ENCODE peak calls at places on chromosomes 12 and 14, in seven cellular contexts. One of them, this sample, is unnamed.

GRCh38 chr14:51442513-51443175 is 202.6 kb downstream of the TMX1 start:
- DNase-seq in keratinocyte: peak; percentile 73
- DNase-seq in AG09309: peak; percentile 89
- DNase-seq in astrocyte of the spinal cord: peak; percentile 97
- DNase-seq in endodermal cell: no peak
- DNase-seq in brain microvascular endothelial cell: peak; percentile 98
- DNase-seq in CD8-positive, alpha-beta T cell: no peak
- DNase-seq in this sample: peak; percentile 91

GRCh38 chr12:49646871-49647270 is 23.5 kb downstream of the PRPF40B start:
- DNase-seq in keratinocyte: no peak
- DNase-seq in AG09309: no peak
- DNase-seq in astrocyte of the spinal cord: no peak
- DNase-seq in endodermal cell: no peak
- DNase-seq in brain microvascular endothelial cell: no peak
- DNase-seq in CD8-positive, alpha-beta T cell: no peak
- DNase-seq in this sample: no peak

GRCh38 chr14:88411039-88411438 is 25.6 kb downstream of the SPATA7 start:
- DNase-seq in keratinocyte: no peak
- DNase-seq in AG09309: no peak
- DNase-seq in astrocyte of the spinal cord: no peak
- DNase-seq in endodermal cell: peak; percentile 61
- DNase-seq in brain microvascular endothelial cell: no peak
- DNase-seq in CD8-positive, alpha-beta T cell: no peak
- DNase-seq in this sample: no peak

GRCh38 chr12:104054681-104055346 is 4.8 kb upstream of the GLT8D2 start:
- DNase-seq in keratinocyte: no peak
- DNase-seq in AG09309: no peak
- DNase-seq in astrocyte of the spinal cord: no peak
- DNase-seq in endodermal cell: peak; percentile 76
- DNase-seq in brain microvascular endothelial cell: no peak
- DNase-seq in CD8-positive, alpha-beta T cell: no peak
- DNase-seq in this sample: no peak

GRCh38 chr14:44612002-44612401 is 104.9 kb upstream of the FSCB start:
- DNase-seq in keratinocyte: no peak
- DNase-seq in AG09309: no peak
- DNase-seq in astrocyte of the spinal cord: no peak
- DNase-seq in endodermal cell: no peak
- DNase-seq in brain microvascular endothelial cell: no peak
- DNase-seq in CD8-positive, alpha-beta T cell: no peak
- DNase-seq in this sample: no peak

GRCh38 chr14:22088614-22089359 is 415.2 kb upstream of the OR4E1 start:
- DNase-seq in keratinocyte: no peak
- DNase-seq in AG09309: no peak
- DNase-seq in astrocyte of the spinal cord: peak; percentile 37
- DNase-seq in endodermal cell: no peak
- DNase-seq in brain microvascular endothelial cell: peak; percentile 24
- DNase-seq in CD8-positive, alpha-beta T cell: no peak
- DNase-seq in this sample: peak; percentile 14

GRCh38 chr12:132004946-132005345 is 55.2 kb downstream of the EP400 start:
- DNase-seq in keratinocyte: no peak
- DNase-seq in AG09309: no peak
- DNase-seq in astrocyte of the spinal cord: no peak
- DNase-seq in endodermal cell: no peak
- DNase-seq in brain microvascular endothelial cell: no peak
- DNase-seq in CD8-positive, alpha-beta T cell: no peak
- DNase-seq in this sample: no peak

GRCh38 chr12:12230275-12230674 is 36.6 kb downstream of the LRP6 start:
- DNase-seq in keratinocyte: no peak
- DNase-seq in AG09309: no peak
- DNase-seq in astrocyte of the spinal cord: no peak
- DNase-seq in endodermal cell: no peak
- DNase-seq in brain microvascular endothelial cell: no peak
- DNase-seq in CD8-positive, alpha-beta T cell: no peak
- DNase-seq in this sample: no peak

GRCh38 chr14:93132472-93133065 is 16.8 kb upstream of the ITPK1 start:
- DNase-seq in keratinocyte: no peak
- DNase-seq in AG09309: no peak
- DNase-seq in astrocyte of the spinal cord: peak; percentile 33
- DNase-seq in endodermal cell: peak; percentile 70
- DNase-seq in brain microvascular endothelial cell: peak; percentile 54
- DNase-seq in CD8-positive, alpha-beta T cell: peak; percentile 59
- DNase-seq in this sample: no peak

GRCh38 chr12:123227581-123228258 is 5.2 kb downstream of the MPHOSPH9 start:
- DNase-seq in keratinocyte: no peak
- DNase-seq in AG09309: no peak
- DNase-seq in astrocyte of the spinal cord: no peak
- DNase-seq in endodermal cell: no peak
- DNase-seq in brain microvascular endothelial cell: no peak
- DNase-seq in CD8-positive, alpha-beta T cell: no peak
- DNase-seq in this sample: no peak

GRCh38 chr12:48003226-48004038 is 844 bp downstream of the COL2A1 start:
- DNase-seq in keratinocyte: no peak
- DNase-seq in AG09309: no peak
- DNase-seq in astrocyte of the spinal cord: peak; percentile 3
- DNase-seq in endodermal cell: peak; percentile 77
- DNase-seq in brain microvascular endothelial cell: no peak
- DNase-seq in CD8-positive, alpha-beta T cell: no peak
- DNase-seq in this sample: no peak

GRCh38 chr12:66765204-66765603 is 86.3 kb upstream of the GRIP1 start:
- DNase-seq in keratinocyte: no peak
- DNase-seq in AG09309: no peak
- DNase-seq in astrocyte of the spinal cord: no peak
- DNase-seq in endodermal cell: no peak
- DNase-seq in brain microvascular endothelial cell: no peak
- DNase-seq in CD8-positive, alpha-beta T cell: no peak
- DNase-seq in this sample: no peak

GRCh38 chr14:56794088-56794556 is 16.2 kb downstream of the OTX2 start:
- DNase-seq in keratinocyte: no peak
- DNase-seq in AG09309: no peak
- DNase-seq in astrocyte of the spinal cord: no peak
- DNase-seq in endodermal cell: peak; percentile 83
- DNase-seq in brain microvascular endothelial cell: no peak
- DNase-seq in CD8-positive, alpha-beta T cell: no peak
- DNase-seq in this sample: no peak

GRCh38 chr12:83408841-83409240 is 722.1 kb downstream of the TMTC2 start:
- DNase-seq in keratinocyte: no peak
- DNase-seq in AG09309: no peak
- DNase-seq in astrocyte of the spinal cord: peak; percentile 68
- DNase-seq in endodermal cell: no peak
- DNase-seq in brain microvascular endothelial cell: peak; percentile 51
- DNase-seq in CD8-positive, alpha-beta T cell: no peak
- DNase-seq in this sample: no peak

GRCh38 chr12:17793854-17794253 is 296.1 kb downstream of the RERGL start:
- DNase-seq in keratinocyte: no peak
- DNase-seq in AG09309: no peak
- DNase-seq in astrocyte of the spinal cord: no peak
- DNase-seq in endodermal cell: no peak
- DNase-seq in brain microvascular endothelial cell: no peak
- DNase-seq in CD8-positive, alpha-beta T cell: no peak
- DNase-seq in this sample: no peak

GRCh38 chr14:76977793-76978730 is 50.4 kb downstream of the IRF2BPL start:
- DNase-seq in keratinocyte: no peak
- DNase-seq in AG09309: no peak
- DNase-seq in astrocyte of the spinal cord: peak; percentile 51
- DNase-seq in endodermal cell: peak; percentile 63
- DNase-seq in brain microvascular endothelial cell: peak; percentile 72
- DNase-seq in CD8-positive, alpha-beta T cell: peak; percentile 62
- DNase-seq in this sample: peak; percentile 98

GRCh38 chr12:115191342-115191741 is 507.4 kb upstream of the TBX3 start:
- DNase-seq in keratinocyte: no peak
- DNase-seq in AG09309: no peak
- DNase-seq in astrocyte of the spinal cord: no peak
- DNase-seq in endodermal cell: no peak
- DNase-seq in brain microvascular endothelial cell: no peak
- DNase-seq in CD8-positive, alpha-beta T cell: no peak
- DNase-seq in this sample: no peak

GRCh38 chr12:6734506-6735082 is 10.7 kb downstream of the COPS7A start:
- DNase-seq in keratinocyte: no peak
- DNase-seq in AG09309: no peak
- DNase-seq in astrocyte of the spinal cord: no peak
- DNase-seq in endodermal cell: no peak
- DNase-seq in brain microvascular endothelial cell: no peak
- DNase-seq in CD8-positive, alpha-beta T cell: no peak
- DNase-seq in this sample: no peak

GRCh38 chr12:52082026-52082667 is 2.6 kb downstream of the SMIM41 start:
- DNase-seq in keratinocyte: no peak
- DNase-seq in AG09309: no peak
- DNase-seq in astrocyte of the spinal cord: no peak
- DNase-seq in endodermal cell: peak; percentile 75
- DNase-seq in brain microvascular endothelial cell: no peak
- DNase-seq in CD8-positive, alpha-beta T cell: no peak
- DNase-seq in this sample: no peak

GRCh38 chr12:128388461-128388921 is 121.5 kb downstream of the TMEM132C start:
- DNase-seq in keratinocyte: no peak
- DNase-seq in AG09309: no peak
- DNase-seq in astrocyte of the spinal cord: no peak
- DNase-seq in endodermal cell: no peak
- DNase-seq in brain microvascular endothelial cell: no peak
- DNase-seq in CD8-positive, alpha-beta T cell: no peak
- DNase-seq in this sample: no peak

GRCh38 chr12:128382946-128383739 is 116.2 kb downstream of the TMEM132C start:
- DNase-seq in keratinocyte: no peak
- DNase-seq in AG09309: no peak
- DNase-seq in astrocyte of the spinal cord: no peak
- DNase-seq in endodermal cell: peak; percentile 88
- DNase-seq in brain microvascular endothelial cell: no peak
- DNase-seq in CD8-positive, alpha-beta T cell: no peak
- DNase-seq in this sample: no peak

GRCh38 chr12:128381961-128382360 is 115.0 kb downstream of the TMEM132C start:
- DNase-seq in keratinocyte: no peak
- DNase-seq in AG09309: no peak
- DNase-seq in astrocyte of the spinal cord: no peak
- DNase-seq in endodermal cell: no peak
- DNase-seq in brain microvascular endothelial cell: no peak
- DNase-seq in CD8-positive, alpha-beta T cell: no peak
- DNase-seq in this sample: no peak

GRCh38 chr12:128385736-128386135 is 118.8 kb downstream of the TMEM132C start:
- DNase-seq in keratinocyte: no peak
- DNase-seq in AG09309: no peak
- DNase-seq in astrocyte of the spinal cord: no peak
- DNase-seq in endodermal cell: no peak
- DNase-seq in brain microvascular endothelial cell: no peak
- DNase-seq in CD8-positive, alpha-beta T cell: no peak
- DNase-seq in this sample: no peak

GRCh38 chr12:128387811-128388422 is 120.9 kb downstream of the TMEM132C start:
- DNase-seq in keratinocyte: no peak
- DNase-seq in AG09309: no peak
- DNase-seq in astrocyte of the spinal cord: no peak
- DNase-seq in endodermal cell: peak; percentile 98
- DNase-seq in brain microvascular endothelial cell: no peak
- DNase-seq in CD8-positive, alpha-beta T cell: no peak
- DNase-seq in this sample: no peak
- TF ChIP-seq CTCF in keratinocyte: no peak
- TF ChIP-seq CTCF in AG09309: peak; percentile 14
- TF ChIP-seq CTCF in astrocyte of the spinal cord: peak; percentile 32
- TF ChIP-seq CTCF in endodermal cell: peak; percentile 92
- TF ChIP-seq CTCF in brain microvascular endothelial cell: peak; percentile 36
- TF ChIP-seq CTCF in CD8-positive, alpha-beta T cell: no peak
- TF ChIP-seq CTCF in this sample: peak; percentile 7

GRCh38 chr12:124923906-124924734 is 9.7 kb upstream of the UBC start:
- DNase-seq in keratinocyte: no peak
- DNase-seq in AG09309: no peak
- DNase-seq in astrocyte of the spinal cord: peak; percentile 61
- DNase-seq in endodermal cell: peak; percentile 93
- DNase-seq in brain microvascular endothelial cell: peak; percentile 49
- DNase-seq in CD8-positive, alpha-beta T cell: no peak
- DNase-seq in this sample: no peak
- H3K4me3 ChIP-seq in keratinocyte: peak overlapping the region; percentile 34
- H3K4me3 ChIP-seq in AG09309: no peak overlapping the region
- H3K4me3 ChIP-seq in astrocyte of the spinal cord: no peak overlapping the region
- H3K4me3 ChIP-seq in endodermal cell: peak overlapping the region; percentile 53
- H3K4me3 ChIP-seq in brain microvascular endothelial cell: no peak overlapping the region
- H3K4me3 ChIP-seq in CD8-positive, alpha-beta T cell: no peak overlapping the region
- H3K4me3 ChIP-seq in this sample: no peak overlapping the region

GRCh38 chr12:87383705-87384104 is 645.5 kb downstream of the C12orf50 start:
- DNase-seq in keratinocyte: no peak
- DNase-seq in AG09309: no peak
- DNase-seq in astrocyte of the spinal cord: no peak
- DNase-seq in endodermal cell: no peak
- DNase-seq in brain microvascular endothelial cell: no peak
- DNase-seq in CD8-positive, alpha-beta T cell: no peak
- DNase-seq in this sample: no peak

GRCh38 chr12:87382959-87383591 is 646.1 kb downstream of the C12orf50 start:
- DNase-seq in keratinocyte: no peak
- DNase-seq in AG09309: no peak
- DNase-seq in astrocyte of the spinal cord: no peak
- DNase-seq in endodermal cell: no peak
- DNase-seq in brain microvascular endothelial cell: no peak
- DNase-seq in CD8-positive, alpha-beta T cell: no peak
- DNase-seq in this sample: no peak

GRCh38 chr12:87376722-87377121 is 652.5 kb downstream of the C12orf50 start:
- DNase-seq in keratinocyte: no peak
- DNase-seq in AG09309: no peak
- DNase-seq in astrocyte of the spinal cord: no peak
- DNase-seq in endodermal cell: no peak
- DNase-seq in brain microvascular endothelial cell: no peak
- DNase-seq in CD8-positive, alpha-beta T cell: no peak
- DNase-seq in this sample: no peak

GRCh38 chr12:87381747-87382146 is 647.5 kb downstream of the C12orf50 start:
- DNase-seq in keratinocyte: no peak
- DNase-seq in AG09309: no peak
- DNase-seq in astrocyte of the spinal cord: no peak
- DNase-seq in endodermal cell: no peak
- DNase-seq in brain microvascular endothelial cell: no peak
- DNase-seq in CD8-positive, alpha-beta T cell: no peak
- DNase-seq in this sample: no peak

DNA sequence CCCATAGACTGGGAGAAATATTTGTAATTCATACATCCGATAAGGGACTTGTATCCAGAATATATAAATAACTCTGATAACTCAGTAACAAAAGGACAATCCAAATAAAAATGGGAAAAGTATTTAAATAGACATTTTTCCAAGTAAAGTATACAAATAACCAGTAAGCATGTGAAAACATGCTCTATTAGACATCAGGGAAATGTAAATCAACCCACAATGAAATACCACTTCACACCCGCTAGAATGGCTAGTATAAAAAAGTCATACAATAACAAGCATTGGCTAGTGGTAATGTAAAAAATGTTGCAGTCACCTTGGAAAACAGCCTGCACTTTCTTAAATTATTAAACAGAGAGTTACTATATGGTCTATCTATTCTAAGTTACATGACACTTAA is 650.7 kb downstream of the C12orf50 start:
- DNase-seq in keratinocyte: no peak
- DNase-seq in AG09309: no peak
- DNase-seq in astrocyte of the spinal cord: no peak
- DNase-seq in endodermal cell: no peak
- DNase-seq in brain microvascular endothelial cell: no peak
- DNase-seq in CD8-positive, alpha-beta T cell: no peak
- DNase-seq in this sample: no peak
- TF ChIP-seq CTCF in keratinocyte: no peak
- TF ChIP-seq CTCF in AG09309: no peak
- TF ChIP-seq CTCF in astrocyte of the spinal cord: no peak
- TF ChIP-seq CTCF in endodermal cell: no peak
- TF ChIP-seq CTCF in brain microvascular endothelial cell: no peak
- TF ChIP-seq CTCF in CD8-positive, alpha-beta T cell: no peak
- TF ChIP-seq CTCF in this sample: no peak

DNA sequence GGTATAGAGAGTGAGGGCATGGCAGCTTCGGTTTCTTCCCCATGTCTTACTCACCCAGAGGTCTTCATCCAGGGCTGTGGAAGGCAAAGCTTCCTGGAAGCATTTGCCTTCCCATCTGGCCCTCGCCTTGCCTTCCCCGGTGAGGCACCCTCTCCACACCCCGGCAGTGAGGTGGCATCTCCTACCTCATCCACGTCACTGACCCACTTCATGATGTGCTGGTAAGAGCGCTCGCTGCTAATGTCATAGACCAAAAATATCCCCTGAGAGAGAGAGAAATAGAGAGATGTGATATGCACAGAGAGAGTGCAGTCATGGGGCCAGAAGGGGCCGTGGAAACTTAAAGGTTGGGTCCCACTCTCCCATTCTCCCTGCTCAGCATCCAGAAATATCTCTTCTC is 8.3 kb upstream of the GPX2 start:
- DNase-seq in keratinocyte: no peak
- DNase-seq in AG09309: no peak
- DNase-seq in astrocyte of the spinal cord: no peak
- DNase-seq in endodermal cell: no peak
- DNase-seq in brain microvascular endothelial cell: no peak
- DNase-seq in CD8-positive, alpha-beta T cell: no peak
- DNase-seq in this sample: no peak
- H3K4me3 ChIP-seq in keratinocyte: no peak overlapping the region
- H3K4me3 ChIP-seq in AG09309: no peak overlapping the region
- H3K4me3 ChIP-seq in astrocyte of the spinal cord: no peak overlapping the region
- H3K4me3 ChIP-seq in endodermal cell: no peak overlapping the region
- H3K4me3 ChIP-seq in brain microvascular endothelial cell: no peak overlapping the region
- H3K4me3 ChIP-seq in CD8-positive, alpha-beta T cell: no peak overlapping the region
- H3K4me3 ChIP-seq in this sample: no peak overlapping the region